ENCODE peak calls at places on chromosomes 2 and 18, in six cellular contexts. One of them, this sample, is unnamed.

GRCh38 chr18:6994053-6994452 is 123.5 kb downstream of the LAMA1 start:
- DNase-seq in suprapubic skin: no peak
- DNase-seq in GM12891: no peak
- DNase-seq in A549: no peak
- DNase-seq in NB4: no peak
- DNase-seq in ovary: no peak
- DNase-seq in this sample: no peak

GRCh38 chr18:54762386-54762785 is 65.9 kb upstream of the RAB27B start:
- DNase-seq in suprapubic skin: no peak
- DNase-seq in GM12891: no peak
- DNase-seq in A549: no peak
- DNase-seq in NB4: peak
- DNase-seq in ovary: no peak
- DNase-seq in this sample: no peak

GRCh38 chr2:227939271-227940027 is 68.0 kb downstream of the DAW1 start:
- DNase-seq in suprapubic skin: no peak
- DNase-seq in GM12891: no peak
- DNase-seq in A549: peak
- DNase-seq in NB4: peak
- DNase-seq in ovary: no peak
- DNase-seq in this sample: peak

GRCh38 chr2:56372071-56372656 is 188.4 kb downstream of the CCDC85A start:
- DNase-seq in suprapubic skin: no peak
- DNase-seq in GM12891: no peak
- DNase-seq in A549: no peak
- DNase-seq in NB4: no peak
- DNase-seq in ovary: no peak
- DNase-seq in this sample: no peak

GRCh38 chr2:235981629-235982028 is 186.6 kb downstream of the GBX2 start:
- DNase-seq in suprapubic skin: no peak
- DNase-seq in GM12891: no peak
- DNase-seq in A549: no peak
- DNase-seq in NB4: no peak
- DNase-seq in ovary: no peak
- DNase-seq in this sample: peak

GRCh38 chr2:150247471-150247870 is 240.0 kb downstream of the RND3 start:
- DNase-seq in suprapubic skin: no peak
- DNase-seq in GM12891: no peak
- DNase-seq in A549: no peak
- DNase-seq in NB4: no peak
- DNase-seq in ovary: no peak
- DNase-seq in this sample: no peak

GRCh38 chr2:20236496-20236895 is 11.6 kb upstream of the SDC1 start:
- DNase-seq in suprapubic skin: no peak
- DNase-seq in GM12891: no peak
- DNase-seq in A549: no peak
- DNase-seq in NB4: no peak
- DNase-seq in ovary: no peak
- DNase-seq in this sample: no peak

GRCh38 chr18:2197945-2198344 is 373.4 kb downstream of the METTL4 start:
- DNase-seq in suprapubic skin: no peak
- DNase-seq in GM12891: no peak
- DNase-seq in A549: no peak
- DNase-seq in NB4: no peak
- DNase-seq in ovary: no peak
- DNase-seq in this sample: no peak

GRCh38 chr2:10316860-10317259 is 14.2 kb downstream of the HPCAL1 start:
- DNase-seq in suprapubic skin: no peak
- DNase-seq in GM12891: no peak
- DNase-seq in A549: no peak
- DNase-seq in NB4: no peak
- DNase-seq in ovary: no peak
- DNase-seq in this sample: no peak

GRCh38 chr2:76178610-76179009 is 467.9 kb upstream of the GCFC2 start:
- DNase-seq in suprapubic skin: no peak
- DNase-seq in GM12891: no peak
- DNase-seq in A549: no peak
- DNase-seq in NB4: no peak
- DNase-seq in ovary: no peak
- DNase-seq in this sample: no peak

GRCh38 chr2:85438291-85439110 is 20.0 kb downstream of the SH2D6 start:
- DNase-seq in suprapubic skin: no peak
- DNase-seq in GM12891: no peak
- DNase-seq in A549: no peak
- DNase-seq in NB4: peak
- DNase-seq in ovary: no peak
- DNase-seq in this sample: no peak

GRCh38 chr2:54722641-54723299 is 692 bp upstream of the EML6 start:
- DNase-seq in suprapubic skin: no peak
- DNase-seq in GM12891: no peak
- DNase-seq in A549: peak
- DNase-seq in NB4: no peak
- DNase-seq in ovary: no peak
- DNase-seq in this sample: no peak
- TF ChIP-seq POLR2A in suprapubic skin: no peak
- TF ChIP-seq POLR2A in GM12891: no peak
- TF ChIP-seq POLR2A in A549: peak
- TF ChIP-seq POLR2A in NB4: no peak
- TF ChIP-seq POLR2A in ovary: no peak
- TF ChIP-seq POLR2A in this sample: peak

DNA sequence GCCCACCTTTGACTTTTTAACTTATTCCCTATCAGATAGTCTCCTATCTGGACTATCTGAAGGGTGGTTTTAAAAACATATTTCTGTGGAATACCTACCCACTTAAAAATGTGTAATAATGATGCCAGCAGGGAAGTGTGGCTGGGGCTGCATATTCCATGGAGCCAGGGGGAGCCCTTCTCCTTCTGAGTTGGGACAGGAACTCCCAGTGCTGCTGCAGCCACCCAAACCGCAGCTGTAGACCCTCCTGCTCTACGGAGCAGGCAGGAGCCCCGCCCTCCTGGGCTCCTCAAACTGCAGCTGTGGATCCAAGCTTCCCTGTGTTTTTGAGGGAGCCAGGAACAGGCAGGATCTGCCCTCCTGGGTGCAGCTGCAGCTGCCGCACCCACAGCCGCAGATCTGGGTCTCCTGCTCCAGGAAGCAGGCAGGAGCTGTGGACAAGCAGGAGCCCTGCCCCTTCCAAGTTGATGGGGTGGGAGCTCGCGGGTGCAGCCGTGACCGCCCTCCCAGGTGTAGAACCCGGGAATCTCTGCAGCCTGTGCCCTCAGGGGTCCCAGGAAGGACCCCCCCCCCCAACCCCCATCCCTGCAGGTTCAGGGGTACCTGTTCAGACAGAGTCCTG is 57.8 kb downstream of the PDK1 start:
- DNase-seq in suprapubic skin: no peak
- DNase-seq in GM12891: no peak
- DNase-seq in A549: no peak
- DNase-seq in NB4: no peak
- DNase-seq in ovary: no peak
- DNase-seq in this sample: no peak
- TF ChIP-seq POLR2A in suprapubic skin: no peak
- TF ChIP-seq POLR2A in GM12891: no peak
- TF ChIP-seq POLR2A in A549: no peak
- TF ChIP-seq POLR2A in NB4: no peak
- TF ChIP-seq POLR2A in ovary: no peak
- TF ChIP-seq POLR2A in this sample: no peak

GRCh38 chr2:14220101-14220500 is 412.4 kb upstream of the LRATD1 start:
- DNase-seq in suprapubic skin: no peak
- DNase-seq in GM12891: no peak
- DNase-seq in A549: no peak
- DNase-seq in NB4: no peak
- DNase-seq in ovary: no peak
- DNase-seq in this sample: no peak
- TF ChIP-seq POLR2A in suprapubic skin: no peak
- TF ChIP-seq POLR2A in GM12891: no peak
- TF ChIP-seq POLR2A in A549: no peak
- TF ChIP-seq POLR2A in NB4: no peak
- TF ChIP-seq POLR2A in ovary: no peak
- TF ChIP-seq POLR2A in this sample: no peak

DNA sequence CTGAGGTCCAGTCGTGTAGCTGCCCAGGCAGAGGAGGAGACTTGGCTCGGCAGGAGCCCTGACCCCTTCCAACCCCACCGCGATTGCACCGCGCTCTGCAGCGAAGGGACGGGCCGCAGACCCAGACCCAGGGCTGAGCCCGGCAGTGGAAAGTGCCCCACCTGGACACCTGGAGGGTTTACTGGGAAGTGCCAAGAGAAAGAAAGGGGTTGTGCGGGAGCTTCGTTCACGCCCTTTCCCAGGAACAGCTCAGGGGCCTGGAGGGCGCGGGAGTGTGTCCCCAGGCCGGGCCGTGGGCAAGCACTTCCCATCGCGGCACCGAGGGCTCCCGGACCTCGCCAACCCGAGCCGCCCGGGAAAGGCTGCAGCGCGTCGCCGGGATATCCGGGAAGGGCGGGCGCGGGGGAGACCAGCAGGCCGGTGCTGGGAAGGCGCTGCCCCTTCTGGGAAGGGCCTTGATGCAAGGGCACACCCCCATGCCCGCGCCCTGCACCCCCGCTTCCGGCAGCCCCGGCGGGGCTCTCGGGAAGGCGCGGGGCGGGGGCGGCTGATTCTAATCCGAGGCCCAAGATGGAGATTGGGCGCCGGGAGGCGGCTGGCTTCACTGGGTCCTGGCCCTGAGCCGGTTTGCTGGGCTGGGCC is 36.1 kb upstream of the MRPL33 start:
- DNase-seq in suprapubic skin: no peak
- DNase-seq in GM12891: peak
- DNase-seq in A549: no peak
- DNase-seq in NB4: no peak
- DNase-seq in ovary: peak
- DNase-seq in this sample: peak
- TF ChIP-seq POLR2A in suprapubic skin: no peak
- TF ChIP-seq POLR2A in GM12891: no peak
- TF ChIP-seq POLR2A in A549: no peak
- TF ChIP-seq POLR2A in NB4: no peak
- TF ChIP-seq POLR2A in ovary: peak
- TF ChIP-seq POLR2A in this sample: no peak